ENCODE peak calls at places on chromosomes 3 and 15, in seven cellular contexts. One of them, this sample, is unnamed.

GRCh38 chr3:128269131-128269775 is 116.0 kb downstream of the EEFSEC start:
- DNase-seq in left lung: no peak
- DNase-seq in neuronal stem cell: no peak
- DNase-seq in heart right ventricle: no peak
- DNase-seq in CD8-positive, alpha-beta memory T cell: no peak
- DNase-seq in PC-3: no peak
- DNase-seq in keratinocyte: no peak
- DNase-seq in this sample: no peak

GRCh38 chr15:95280711-95281110 is 1049.3 kb downstream of the MCTP2 start:
- DNase-seq in left lung: no peak
- DNase-seq in neuronal stem cell: no peak
- DNase-seq in heart right ventricle: no peak
- DNase-seq in CD8-positive, alpha-beta memory T cell: no peak
- DNase-seq in PC-3: no peak
- DNase-seq in keratinocyte: no peak
- DNase-seq in this sample: no peak

GRCh38 chr3:15844889-15845288 is 47.1 kb upstream of the ANKRD28 start:
- DNase-seq in left lung: no peak
- DNase-seq in neuronal stem cell: no peak
- DNase-seq in heart right ventricle: no peak
- DNase-seq in CD8-positive, alpha-beta memory T cell: no peak
- DNase-seq in PC-3: no peak
- DNase-seq in keratinocyte: no peak
- DNase-seq in this sample: no peak

GRCh38 chr3:119350114-119350513 is 55.9 kb downstream of the ARHGAP31 start:
- DNase-seq in left lung: no peak
- DNase-seq in neuronal stem cell: peak
- DNase-seq in heart right ventricle: peak
- DNase-seq in CD8-positive, alpha-beta memory T cell: no peak
- DNase-seq in PC-3: no peak
- DNase-seq in keratinocyte: no peak
- DNase-seq in this sample: no peak

GRCh38 chr15:75123395-75123794 is 78.3 kb upstream of the C15orf39 start:
- DNase-seq in left lung: peak
- DNase-seq in neuronal stem cell: no peak
- DNase-seq in heart right ventricle: no peak
- DNase-seq in CD8-positive, alpha-beta memory T cell: no peak
- DNase-seq in PC-3: peak
- DNase-seq in keratinocyte: no peak
- DNase-seq in this sample: no peak

GRCh38 chr3:57961828-57962447 is 46.3 kb upstream of the FLNB start:
- DNase-seq in left lung: no peak
- DNase-seq in neuronal stem cell: no peak
- DNase-seq in heart right ventricle: no peak
- DNase-seq in CD8-positive, alpha-beta memory T cell: no peak
- DNase-seq in PC-3: peak
- DNase-seq in keratinocyte: peak
- DNase-seq in this sample: no peak

GRCh38 chr3:51282931-51283330 is 102.2 kb upstream of the MANF start:
- DNase-seq in left lung: no peak
- DNase-seq in neuronal stem cell: no peak
- DNase-seq in heart right ventricle: no peak
- DNase-seq in CD8-positive, alpha-beta memory T cell: no peak
- DNase-seq in PC-3: no peak
- DNase-seq in keratinocyte: no peak
- DNase-seq in this sample: no peak

GRCh38 chr3:149352556-149352955 is 19.1 kb upstream of the TM4SF18 start:
- DNase-seq in left lung: peak
- DNase-seq in neuronal stem cell: peak
- DNase-seq in heart right ventricle: peak
- DNase-seq in CD8-positive, alpha-beta memory T cell: no peak
- DNase-seq in PC-3: peak
- DNase-seq in keratinocyte: no peak
- DNase-seq in this sample: peak

GRCh38 chr3:86208782-86209181 is 782.2 kb downstream of the VGLL3 start:
- DNase-seq in left lung: no peak
- DNase-seq in neuronal stem cell: no peak
- DNase-seq in heart right ventricle: no peak
- DNase-seq in CD8-positive, alpha-beta memory T cell: no peak
- DNase-seq in PC-3: no peak
- DNase-seq in keratinocyte: no peak
- DNase-seq in this sample: no peak

GRCh38 chr15:64284037-64284436 is 71.9 kb downstream of the CSNK1G1 start:
- DNase-seq in left lung: no peak
- DNase-seq in neuronal stem cell: no peak
- DNase-seq in heart right ventricle: no peak
- DNase-seq in CD8-positive, alpha-beta memory T cell: no peak
- DNase-seq in PC-3: no peak
- DNase-seq in keratinocyte: no peak
- DNase-seq in this sample: no peak

GRCh38 chr15:64187396-64188191 is 24.8 kb upstream of the PPIB start:
- DNase-seq in left lung: no peak
- DNase-seq in neuronal stem cell: no peak
- DNase-seq in heart right ventricle: no peak
- DNase-seq in CD8-positive, alpha-beta memory T cell: no peak
- DNase-seq in PC-3: peak
- DNase-seq in keratinocyte: peak
- DNase-seq in this sample: no peak

GRCh38 chr3:57577786-57578185 is 19.4 kb downstream of the ARF4 start:
- DNase-seq in left lung: no peak
- DNase-seq in neuronal stem cell: no peak
- DNase-seq in heart right ventricle: no peak
- DNase-seq in CD8-positive, alpha-beta memory T cell: no peak
- DNase-seq in PC-3: no peak
- DNase-seq in keratinocyte: no peak
- DNase-seq in this sample: no peak

GRCh38 chr3:127781411-127782001 is 40.8 kb downstream of the MGLL start:
- DNase-seq in left lung: no peak
- DNase-seq in neuronal stem cell: no peak
- DNase-seq in heart right ventricle: no peak
- DNase-seq in CD8-positive, alpha-beta memory T cell: no peak
- DNase-seq in PC-3: no peak
- DNase-seq in keratinocyte: no peak
- DNase-seq in this sample: no peak

GRCh38 chr3:55169608-55170010 is 241.8 kb upstream of the LRTM1 start:
- DNase-seq in left lung: no peak
- DNase-seq in neuronal stem cell: no peak
- DNase-seq in heart right ventricle: no peak
- DNase-seq in CD8-positive, alpha-beta memory T cell: no peak
- DNase-seq in PC-3: peak
- DNase-seq in keratinocyte: no peak
- DNase-seq in this sample: no peak

DNA sequence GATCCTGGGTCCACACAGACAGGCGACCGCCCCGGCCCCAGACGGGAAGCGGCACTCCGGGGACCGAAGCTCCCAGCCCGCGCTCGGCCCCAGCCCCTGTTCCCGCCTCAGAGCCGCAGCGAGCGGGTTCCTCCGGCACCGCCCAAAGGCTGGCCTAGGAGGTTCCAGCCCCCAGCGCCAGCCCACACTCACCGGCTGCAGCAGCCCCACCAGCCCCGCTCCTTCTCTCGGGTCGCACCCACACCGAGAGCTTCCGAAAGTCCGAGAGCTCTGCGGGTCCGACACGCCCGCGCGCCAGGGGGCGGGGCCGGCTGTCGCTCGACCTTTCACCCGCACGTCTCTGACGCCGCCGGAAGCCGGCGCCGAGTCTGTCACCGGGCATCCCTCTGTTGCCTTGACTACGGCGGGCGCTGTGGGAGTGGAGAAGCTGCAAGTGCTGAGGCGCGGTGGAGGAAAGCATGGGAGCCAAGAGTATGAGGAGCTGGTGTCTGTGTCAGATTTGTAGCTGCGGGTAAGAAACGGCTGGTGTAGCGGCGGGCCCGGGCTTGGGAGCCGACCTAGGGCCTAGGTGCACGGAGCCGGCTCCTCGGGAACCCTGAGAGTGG is at the start of the genes EFL1 and SAXO2:
- DNase-seq in left lung: peak
- DNase-seq in neuronal stem cell: peak
- DNase-seq in heart right ventricle: peak
- DNase-seq in CD8-positive, alpha-beta memory T cell: peak
- DNase-seq in PC-3: peak
- DNase-seq in keratinocyte: no peak
- DNase-seq in this sample: peak
- H3K27ac ChIP-seq in left lung: peak
- H3K27ac ChIP-seq in neuronal stem cell: peak
- H3K27ac ChIP-seq in heart right ventricle: peak
- H3K27ac ChIP-seq in CD8-positive, alpha-beta memory T cell: peak
- H3K27ac ChIP-seq in PC-3: peak
- H3K27ac ChIP-seq in keratinocyte: peak
- H3K27ac ChIP-seq in this sample: no peak

GRCh38 chr15:68561901-68562300 is 16.9 kb upstream of the CORO2B start:
- DNase-seq in left lung: peak
- DNase-seq in neuronal stem cell: no peak
- DNase-seq in heart right ventricle: no peak
- DNase-seq in CD8-positive, alpha-beta memory T cell: no peak
- DNase-seq in PC-3: no peak
- DNase-seq in keratinocyte: no peak
- DNase-seq in this sample: no peak

GRCh38 chr15:68565701-68566100 is 13.1 kb upstream of the CORO2B start:
- DNase-seq in left lung: peak
- DNase-seq in neuronal stem cell: no peak
- DNase-seq in heart right ventricle: no peak
- DNase-seq in CD8-positive, alpha-beta memory T cell: no peak
- DNase-seq in PC-3: no peak
- DNase-seq in keratinocyte: no peak
- DNase-seq in this sample: no peak

GRCh38 chr15:68566377-68566954 is 12.3 kb upstream of the CORO2B start:
- DNase-seq in left lung: peak
- DNase-seq in neuronal stem cell: no peak
- DNase-seq in heart right ventricle: no peak
- DNase-seq in CD8-positive, alpha-beta memory T cell: no peak
- DNase-seq in PC-3: no peak
- DNase-seq in keratinocyte: no peak
- DNase-seq in this sample: no peak

GRCh38 chr15:68561146-68561545 is 17.6 kb upstream of the CORO2B start:
- DNase-seq in left lung: peak
- DNase-seq in neuronal stem cell: no peak
- DNase-seq in heart right ventricle: no peak
- DNase-seq in CD8-positive, alpha-beta memory T cell: no peak
- DNase-seq in PC-3: no peak
- DNase-seq in keratinocyte: no peak
- DNase-seq in this sample: no peak

DNA sequence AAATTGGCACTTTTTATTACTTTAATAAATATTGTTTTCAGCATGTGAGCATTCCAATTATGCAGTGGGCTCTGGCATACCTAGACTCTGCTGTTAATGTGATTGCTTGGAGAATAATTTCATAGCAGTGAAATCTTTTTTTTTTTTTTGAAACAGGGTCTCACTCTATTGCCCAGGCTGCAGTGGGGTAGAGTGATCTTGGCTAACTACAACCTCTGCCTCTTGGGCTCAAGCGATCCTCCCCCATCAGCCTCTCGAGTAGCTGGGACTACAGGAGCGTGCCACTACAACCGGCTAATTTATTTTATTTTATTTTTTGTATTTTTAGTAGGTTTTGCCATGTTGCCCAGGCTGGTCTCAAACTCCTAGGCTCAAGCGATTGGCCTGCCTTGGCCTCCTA is 14.6 kb upstream of the CORO2B start:
- DNase-seq in left lung: no peak
- DNase-seq in neuronal stem cell: no peak
- DNase-seq in heart right ventricle: no peak
- DNase-seq in CD8-positive, alpha-beta memory T cell: no peak
- DNase-seq in PC-3: no peak
- DNase-seq in keratinocyte: no peak
- DNase-seq in this sample: no peak
- H3K27ac ChIP-seq in left lung: no peak
- H3K27ac ChIP-seq in neuronal stem cell: no peak
- H3K27ac ChIP-seq in heart right ventricle: no peak
- H3K27ac ChIP-seq in CD8-positive, alpha-beta memory T cell: no peak
- H3K27ac ChIP-seq in PC-3: no peak
- H3K27ac ChIP-seq in keratinocyte: no peak
- H3K27ac ChIP-seq in this sample: no peak

GRCh38 chr3:61875488-61875887 is 314.1 kb downstream of the PTPRG start:
- DNase-seq in left lung: no peak
- DNase-seq in neuronal stem cell: no peak
- DNase-seq in heart right ventricle: no peak
- DNase-seq in CD8-positive, alpha-beta memory T cell: no peak
- DNase-seq in PC-3: no peak
- DNase-seq in keratinocyte: no peak
- DNase-seq in this sample: no peak

GRCh38 chr3:61877359-61877770 is 316.0 kb downstream of the PTPRG start:
- DNase-seq in left lung: no peak
- DNase-seq in neuronal stem cell: no peak
- DNase-seq in heart right ventricle: no peak
- DNase-seq in CD8-positive, alpha-beta memory T cell: no peak
- DNase-seq in PC-3: no peak
- DNase-seq in keratinocyte: no peak
- DNase-seq in this sample: no peak

GRCh38 chr3:61876797-61877196 is 315.4 kb downstream of the PTPRG start:
- DNase-seq in left lung: no peak
- DNase-seq in neuronal stem cell: no peak
- DNase-seq in heart right ventricle: no peak
- DNase-seq in CD8-positive, alpha-beta memory T cell: no peak
- DNase-seq in PC-3: no peak
- DNase-seq in keratinocyte: no peak
- DNase-seq in this sample: no peak

GRCh38 chr3:61875073-61875472 is 313.7 kb downstream of the PTPRG start:
- DNase-seq in left lung: no peak
- DNase-seq in neuronal stem cell: no peak
- DNase-seq in heart right ventricle: no peak
- DNase-seq in CD8-positive, alpha-beta memory T cell: no peak
- DNase-seq in PC-3: no peak
- DNase-seq in keratinocyte: no peak
- DNase-seq in this sample: no peak

DNA sequence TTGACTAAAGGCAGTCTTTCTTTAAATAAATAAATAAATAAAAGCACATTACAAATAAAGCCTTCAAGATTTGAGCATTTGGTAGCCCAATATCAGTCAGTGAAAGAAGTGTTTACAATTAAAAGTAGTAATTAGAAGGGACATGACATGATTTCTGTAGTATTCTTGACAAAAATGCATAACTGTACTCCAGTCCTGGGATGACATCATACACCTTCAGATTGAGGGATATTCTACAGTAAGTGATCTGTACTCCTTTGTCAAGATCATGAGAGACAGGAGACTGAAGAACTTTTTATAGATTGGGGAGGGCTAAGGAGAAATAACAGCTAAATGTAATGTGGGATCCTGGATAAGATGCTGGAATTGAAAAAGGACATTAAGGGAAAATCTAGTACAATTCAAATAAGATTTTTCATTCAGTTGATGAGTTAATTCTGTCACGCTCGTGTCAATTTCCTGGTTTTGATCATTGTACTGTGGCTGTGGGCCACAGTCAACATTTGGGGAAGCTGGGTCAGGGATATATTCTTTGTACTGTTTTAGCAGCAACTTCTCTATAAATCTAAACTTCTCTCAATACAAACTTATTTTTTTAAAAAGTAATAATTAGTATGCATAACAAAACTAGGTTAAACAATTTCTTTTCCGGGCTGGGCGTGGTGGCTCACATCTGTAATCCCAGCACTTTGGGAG is 314.8 kb downstream of the PTPRG start:
- DNase-seq in left lung: no peak
- DNase-seq in neuronal stem cell: no peak
- DNase-seq in heart right ventricle: no peak
- DNase-seq in CD8-positive, alpha-beta memory T cell: no peak
- DNase-seq in PC-3: no peak
- DNase-seq in keratinocyte: no peak
- DNase-seq in this sample: no peak
- H3K27ac ChIP-seq in left lung: no peak
- H3K27ac ChIP-seq in neuronal stem cell: no peak
- H3K27ac ChIP-seq in heart right ventricle: no peak
- H3K27ac ChIP-seq in CD8-positive, alpha-beta memory T cell: no peak
- H3K27ac ChIP-seq in PC-3: no peak
- H3K27ac ChIP-seq in keratinocyte: no peak
- H3K27ac ChIP-seq in this sample: no peak

GRCh38 chr15:96409231-96410138 is 79.0 kb downstream of the NR2F2 start:
- DNase-seq in left lung: no peak
- DNase-seq in neuronal stem cell: no peak
- DNase-seq in heart right ventricle: no peak
- DNase-seq in CD8-positive, alpha-beta memory T cell: no peak
- DNase-seq in PC-3: no peak
- DNase-seq in keratinocyte: no peak
- DNase-seq in this sample: no peak
- H3K27ac ChIP-seq in left lung: no peak
- H3K27ac ChIP-seq in neuronal stem cell: no peak
- H3K27ac ChIP-seq in heart right ventricle: no peak
- H3K27ac ChIP-seq in CD8-positive, alpha-beta memory T cell: no peak
- H3K27ac ChIP-seq in PC-3: no peak
- H3K27ac ChIP-seq in keratinocyte: no peak
- H3K27ac ChIP-seq in this sample: no peak